ENCODE peak calls at places on chromosomes 4 and X, in nine cellular contexts. Z is AG04449; R is renal cortical epithelial cell; Q is germinal center; J is naive thymus-derived CD8-positive, alpha-beta T cell; E is ecto neural progenitor cell; X is left cardiac atrium; D is Right ventricle myocardium inferior; L is G401. O is an unnamed sample.

GRCh38 chr4:7124643-7125442 is 57.0 kb upstream of the GRPEL1 start:
- DNase-seq in Z (peak), R (peak), Q (no peak), J (no peak), E (no peak), X (peak), D (peak), L (no peak), O (no peak)

GRCh38 chr4:151004222-151004621 is 10.9 kb downstream of the LRBA start:
- DNase-seq in Z (no peak), R (peak), Q (no peak), J (no peak), E (no peak), X (no peak), D (no peak), L (no peak), O (no peak)

GRCh38 chr4:751676-752075 is 46.0 kb downstream of the PCGF3 start:
- DNase-seq in Z (no peak), R (no peak), Q (no peak), J (no peak), E (no peak), X (no peak), D (no peak), L (peak), O (no peak)

GRCh38 chr4:6852582-6852981 is 57.0 kb upstream of the TBC1D14 start:
- DNase-seq in Z (no peak), R (no peak), Q (no peak), J (no peak), E (no peak), X (no peak), D (no peak), L (no peak), O (no peak)

GRCh38 chr4:72418458-72418857 is 150.6 kb downstream of the ADAMTS3 start:
- DNase-seq in Z (no peak), R (peak), Q (no peak), J (no peak), E (no peak), X (peak), D (no peak), L (peak), O (no peak)

GRCh38 chr4:97349468-97350186 is 793.6 kb downstream of the STPG2 start:
- DNase-seq in Z (no peak), R (no peak), Q (no peak), J (no peak), E (no peak), X (no peak), D (no peak), L (no peak), O (no peak)

GRCh38 chr4:53321151-53321987 is 44.5 kb downstream of the SCFD2 start:
- DNase-seq in Z (peak), R (peak), Q (no peak), J (no peak), E (no peak), X (no peak), D (no peak), L (no peak), O (no peak)

GRCh38 chrX:149504226-149504914 is 736 bp downstream of the IDS start:
- DNase-seq in Z (no peak), R (no peak), Q (peak), J (peak), E (peak), X (no peak), D (no peak), L (peak), O (no peak)

GRCh38 chr4:15352508-15352907 is 75.3 kb upstream of the C1QTNF7 start:
- DNase-seq in Z (no peak), R (no peak), Q (no peak), J (no peak), E (no peak), X (no peak), D (no peak), L (peak), O (no peak)

GRCh38 chr4:176270669-176271068 is 1.6 kb upstream of the ASB5 start:
- DNase-seq in Z (peak), R (peak), Q (no peak), J (no peak), E (no peak), X (no peak), D (no peak), L (no peak), O (no peak)

GRCh38 chr4:101019313-101019712 is 328.0 kb downstream of the PPP3CA start:
- DNase-seq in Z (no peak), R (no peak), Q (no peak), J (no peak), E (no peak), X (no peak), D (no peak), L (no peak), O (no peak)

GRCh38 chr4:140497428-140497775 is 691 bp downstream of the MGAT4D start:
- DNase-seq in Z (no peak), R (no peak), Q (no peak), J (no peak), E (no peak), X (no peak), D (no peak), L (no peak), O (no peak)

GRCh38 chr4:139316733-139317132 is 14.5 kb upstream of the NDUFC1 start:
- DNase-seq in Z (no peak), R (no peak), Q (no peak), J (no peak), E (no peak), X (no peak), D (no peak), L (no peak), O (no peak)

GRCh38 chr4:130306566-130306965 is 1210.6 kb downstream of the C4orf33 start:
- DNase-seq in Z (no peak), R (no peak), Q (no peak), J (no peak), E (no peak), X (no peak), D (no peak), L (no peak), O (no peak)

GRCh38 chr4:86775061-86775460 is 74.1 kb downstream of the SLC10A6 start:
- DNase-seq in Z (no peak), R (no peak), Q (no peak), J (no peak), E (no peak), X (no peak), D (no peak), L (no peak), O (no peak)